ENCODE peak calls at places on chromosomes 12 and 14, in nine cellular contexts. G, H, L, I, S, D, P, C and X are unnamed samples.

GRCh38 chr14:74906923-74907620 is 16.0 kb downstream of the RPS6KL1 start:
- DNase-seq in G (no peak), H (no peak), L (no peak), I (no peak), S (peak; percentile 61), D (no peak), P (no peak), C (no peak), X (no peak)

GRCh38 chr14:68655021-68655811 is 137.7 kb downstream of the ZFP36L1 start:
- DNase-seq in G (no peak), H (no peak), L (no peak), I (no peak), S (no peak), D (no peak), P (peak; percentile 49), C (no peak), X (no peak)

GRCh38 chr14:91744068-91744480 is 12.2 kb upstream of the CATSPERB start:
- DNase-seq in G (peak; percentile 79), H (no peak), L (no peak), I (no peak), S (peak; percentile 65), D (peak; percentile 84), P (no peak), C (no peak), X (no peak)

GRCh38 chr12:46825526-46826414 is at the start of gene SLC38A4:
- DNase-seq in G (no peak), H (peak; percentile 62), L (no peak), I (peak; percentile 30), S (peak; percentile 67), D (no peak), P (peak; percentile 53), C (peak; percentile 80), X (no peak)

GRCh38 chr12:503111-503761 is 43.5 kb downstream of the B4GALNT3 start:
- DNase-seq in G (no peak), H (no peak), L (no peak), I (peak; percentile 35), S (peak; percentile 86), D (peak; percentile 99), P (no peak), C (peak; percentile 28), X (no peak)

GRCh38 chr14:81392976-81393643 is 7.0 kb downstream of the STON2 start:
- DNase-seq in G (no peak), H (no peak), L (no peak), I (no peak), S (no peak), D (no peak), P (no peak), C (no peak), X (no peak)

GRCh38 chr12:5377997-5378596 is 53.8 kb upstream of the NTF3 start:
- DNase-seq in G (no peak), H (no peak), L (no peak), I (no peak), S (peak; percentile 75), D (no peak), P (no peak), C (no peak), X (no peak)

GRCh38 chr14:78764240-78764639 is 594.1 kb downstream of the NRXN3 start:
- DNase-seq in G (no peak), H (peak; percentile 3), L (no peak), I (no peak), S (no peak), D (peak; percentile 45), P (peak; percentile 34), C (no peak), X (no peak)

GRCh38 chr12:53543539-53543938 is 36.3 kb upstream of the NPFF start:
- DNase-seq in G (peak; percentile 81), H (peak; percentile 83), L (peak; percentile 19), I (no peak), S (peak; percentile 71), D (peak; percentile 76), P (peak; percentile 86), C (peak; percentile 73), X (no peak)

GRCh38 chr12:42094277-42094676 is 50.4 kb downstream of the GXYLT1 start:
- DNase-seq in G (peak; percentile 31), H (peak; percentile 41), L (peak; percentile 9), I (no peak), S (no peak), D (peak; percentile 58), P (peak; percentile 65), C (peak; percentile 47), X (no peak)

GRCh38 chr12:124230117-124230757 is 64.7 kb upstream of the RFLNA start:
- DNase-seq in G (no peak), H (no peak), L (no peak), I (no peak), S (no peak), D (no peak), P (no peak), C (no peak), X (no peak)

GRCh38 chr12:132300789-132301722 is 28.3 kb downstream of the GALNT9 start:
- DNase-seq in G (no peak), H (no peak), L (no peak), I (no peak), S (no peak), D (no peak), P (no peak), C (no peak), X (peak; percentile 80)

GRCh38 chr12:119208626-119209061 is 29.9 kb downstream of the HSPB8 start:
- DNase-seq in G (peak; percentile 74), H (peak; percentile 75), L (no peak), I (no peak), S (peak; percentile 68), D (peak; percentile 66), P (peak; percentile 81), C (peak; percentile 76), X (no peak)

GRCh38 chr12:93297032-93297431 is 80.7 kb upstream of the NUDT4 start:
- DNase-seq in G (no peak), H (no peak), L (no peak), I (no peak), S (no peak), D (no peak), P (no peak), C (no peak), X (no peak)

GRCh38 chr12:3313655-3314305 is 177.2 kb upstream of the PRMT8 start:
- DNase-seq in G (peak; percentile 55), H (no peak), L (no peak), I (no peak), S (no peak), D (no peak), P (peak; percentile 26), C (peak; percentile 73), X (no peak)

GRCh38 chr14:39107624-39108023 is 4.6 kb upstream of the SEC23A start:
- DNase-seq in G (peak; percentile 44), H (peak; percentile 69), L (no peak), I (no peak), S (no peak), D (peak; percentile 51), P (peak; percentile 65), C (no peak), X (no peak)

GRCh38 chr12:28303192-28303591 is 112.9 kb downstream of the CCDC91 start:
- DNase-seq in G (no peak), H (no peak), L (no peak), I (no peak), S (no peak), D (no peak), P (no peak), C (no peak), X (no peak)

GRCh38 chr14:86035882-86036281 is 505.9 kb downstream of the FLRT2 start:
- DNase-seq in G (peak; percentile 31), H (peak; percentile 1), L (no peak), I (no peak), S (no peak), D (peak; percentile 58), P (peak; percentile 24), C (peak; percentile 69), X (no peak)
- TF ChIP-seq CTCF in G (no peak), H (peak; percentile 45), L (no peak), I (peak; percentile 50), S (no peak), D (peak; percentile 64), P (peak; percentile 31), C (peak; percentile 84), X (peak; percentile 60)

GRCh38 chr12:125552223-125552747 is 487.1 kb downstream of the AACS start:
- DNase-seq in G (no peak), H (no peak), L (no peak), I (no peak), S (no peak), D (no peak), P (no peak), C (no peak), X (no peak)

GRCh38 chr12:125544979-125545378 is 479.7 kb downstream of the AACS start:
- DNase-seq in G (no peak), H (no peak), L (no peak), I (no peak), S (no peak), D (no peak), P (no peak), C (no peak), X (no peak)

GRCh38 chr12:125549171-125549570 is 483.9 kb downstream of the AACS start:
- DNase-seq in G (no peak), H (no peak), L (no peak), I (no peak), S (no peak), D (no peak), P (no peak), C (no peak), X (no peak)

DNA sequence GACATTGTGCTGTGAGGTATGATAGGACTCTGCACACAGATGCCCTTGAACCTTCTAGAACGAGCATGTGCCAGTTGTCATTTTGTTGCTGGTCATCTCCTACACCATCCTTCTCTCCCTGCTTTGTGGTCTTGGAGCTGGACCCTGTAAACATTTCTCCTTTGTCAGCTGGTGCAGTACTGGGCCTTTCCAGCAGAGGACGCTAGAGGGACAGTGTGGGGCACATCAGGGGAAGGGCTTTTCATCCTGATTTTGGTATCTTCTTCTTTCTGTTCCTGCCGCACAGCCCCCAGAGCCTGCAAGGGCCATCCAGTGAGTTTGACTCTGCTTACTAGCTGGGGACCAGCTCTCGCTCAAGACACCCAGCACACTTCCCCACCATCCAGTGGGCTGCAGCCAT is 484.6 kb downstream of the AACS start:
- DNase-seq in G (peak; percentile 6), H (no peak), L (no peak), I (no peak), S (no peak), D (no peak), P (no peak), C (peak; percentile 54), X (no peak)
- TF ChIP-seq CTCF in G (no peak), H (peak; percentile 53), L (no peak), I (peak; percentile 43), S (no peak), D (no peak), P (peak; percentile 37), C (peak; percentile 80), X (peak; percentile 39)

GRCh38 chr12:79420146-79420618 is 270.6 kb downstream of the PAWR start:
- DNase-seq in G (peak; percentile 82), H (peak; percentile 97), L (no peak), I (no peak), S (no peak), D (peak; percentile 77), P (peak; percentile 91), C (no peak), X (no peak)
- TF ChIP-seq CTCF in G (peak; percentile 81), H (peak; percentile 66), L (no peak), I (peak; percentile 64), S (peak; percentile 76), D (peak; percentile 66), P (peak; percentile 51), C (peak; percentile 79), X (peak; percentile 95)

DNA sequence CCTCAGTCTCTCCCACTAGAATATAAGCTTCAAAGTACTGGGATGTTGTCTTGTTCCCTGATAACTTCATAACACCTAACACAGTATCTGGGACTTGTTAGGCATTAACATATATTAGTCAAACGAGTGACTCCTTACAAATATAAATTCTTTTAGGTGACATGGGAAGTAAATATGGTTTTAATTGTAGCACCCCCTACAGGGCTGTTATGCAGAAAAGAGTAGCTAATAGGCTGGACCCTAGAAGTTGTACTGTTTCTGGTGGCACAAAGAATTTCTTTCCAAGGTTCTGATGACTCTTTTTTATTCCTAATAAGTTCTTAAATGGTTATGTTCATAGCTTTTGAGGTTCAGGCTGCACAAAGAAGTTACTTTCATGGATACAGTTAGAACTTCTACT is 29.8 kb downstream of the GPATCH2L start:
- DNase-seq in G (peak; percentile 15), H (peak; percentile 7), L (no peak), I (no peak), S (no peak), D (peak; percentile 14), P (peak; percentile 12), C (no peak), X (no peak)
- TF ChIP-seq CTCF in G (no peak), H (peak; percentile 24), L (peak; percentile 37), I (peak; percentile 14), S (no peak), D (no peak), P (peak; percentile 15), C (peak; percentile 46), X (peak; percentile 67)